ENCODE peak calls at places on chromosomes 1 and 21, in nine cellular contexts. One of them, this sample, is unnamed.

GRCh38 chr1:227796359-227796915 is 19.0 kb upstream of the PRSS38 start:
- DNase-seq in globus pallidus: no peak
- DNase-seq in stimulated activated CD8-positive, alpha-beta memory T cell treated with anti-CD3 and anti-CD28 coated beads, Interleukin-7, amount 100 ng/mL, for 1 hour: no peak
- DNase-seq in CD4-positive, alpha-beta memory T cell: no peak
- DNase-seq in fibroblast of the aortic adventitia: no peak
- DNase-seq in non-pigmented ciliary epithelial cell: no peak
- DNase-seq in fibroblast of lung: no peak
- DNase-seq in progenitor cell of endocrine pancreas: no peak
- DNase-seq in brain pericyte: no peak
- DNase-seq in this sample: no peak

GRCh38 chr21:34690041-34690792 is 21.4 kb downstream of the CLIC6 start:
- DNase-seq in globus pallidus: no peak
- DNase-seq in stimulated activated CD8-positive, alpha-beta memory T cell treated with anti-CD3 and anti-CD28 coated beads, Interleukin-7, amount 100 ng/mL, for 1 hour: no peak
- DNase-seq in CD4-positive, alpha-beta memory T cell: no peak
- DNase-seq in fibroblast of the aortic adventitia: no peak
- DNase-seq in non-pigmented ciliary epithelial cell: no peak
- DNase-seq in fibroblast of lung: no peak
- DNase-seq in progenitor cell of endocrine pancreas: no peak
- DNase-seq in brain pericyte: no peak
- DNase-seq in this sample: no peak

GRCh38 chr1:150322310-150322709 is 977 bp downstream of the PRPF3 start:
- DNase-seq in globus pallidus: no peak
- DNase-seq in stimulated activated CD8-positive, alpha-beta memory T cell treated with anti-CD3 and anti-CD28 coated beads, Interleukin-7, amount 100 ng/mL, for 1 hour: no peak
- DNase-seq in CD4-positive, alpha-beta memory T cell: no peak
- DNase-seq in fibroblast of the aortic adventitia: peak; percentile 25
- DNase-seq in non-pigmented ciliary epithelial cell: no peak
- DNase-seq in fibroblast of lung: peak; percentile 27
- DNase-seq in progenitor cell of endocrine pancreas: no peak
- DNase-seq in brain pericyte: no peak
- DNase-seq in this sample: no peak

GRCh38 chr21:43855955-43856354 is 9.1 kb upstream of the AGPAT3 start:
- DNase-seq in globus pallidus: no peak
- DNase-seq in stimulated activated CD8-positive, alpha-beta memory T cell treated with anti-CD3 and anti-CD28 coated beads, Interleukin-7, amount 100 ng/mL, for 1 hour: no peak
- DNase-seq in CD4-positive, alpha-beta memory T cell: no peak
- DNase-seq in fibroblast of the aortic adventitia: no peak
- DNase-seq in non-pigmented ciliary epithelial cell: no peak
- DNase-seq in fibroblast of lung: no peak
- DNase-seq in progenitor cell of endocrine pancreas: no peak
- DNase-seq in brain pericyte: no peak
- DNase-seq in this sample: no peak

GRCh38 chr21:40383951-40384350 is 463.0 kb downstream of the DSCAM start:
- DNase-seq in globus pallidus: no peak
- DNase-seq in stimulated activated CD8-positive, alpha-beta memory T cell treated with anti-CD3 and anti-CD28 coated beads, Interleukin-7, amount 100 ng/mL, for 1 hour: no peak
- DNase-seq in CD4-positive, alpha-beta memory T cell: no peak
- DNase-seq in fibroblast of the aortic adventitia: no peak
- DNase-seq in non-pigmented ciliary epithelial cell: no peak
- DNase-seq in fibroblast of lung: no peak
- DNase-seq in progenitor cell of endocrine pancreas: no peak
- DNase-seq in brain pericyte: no peak
- DNase-seq in this sample: no peak

GRCh38 chr1:226569879-226570547 is 21.4 kb downstream of the STUM start:
- DNase-seq in globus pallidus: no peak
- DNase-seq in stimulated activated CD8-positive, alpha-beta memory T cell treated with anti-CD3 and anti-CD28 coated beads, Interleukin-7, amount 100 ng/mL, for 1 hour: no peak
- DNase-seq in CD4-positive, alpha-beta memory T cell: no peak
- DNase-seq in fibroblast of the aortic adventitia: no peak
- DNase-seq in non-pigmented ciliary epithelial cell: no peak
- DNase-seq in fibroblast of lung: no peak
- DNase-seq in progenitor cell of endocrine pancreas: peak; percentile 36
- DNase-seq in brain pericyte: no peak
- DNase-seq in this sample: peak; percentile 37

GRCh38 chr1:27135920-27136551 is 18.9 kb downstream of the SLC9A1 start:
- DNase-seq in globus pallidus: no peak
- DNase-seq in stimulated activated CD8-positive, alpha-beta memory T cell treated with anti-CD3 and anti-CD28 coated beads, Interleukin-7, amount 100 ng/mL, for 1 hour: no peak
- DNase-seq in CD4-positive, alpha-beta memory T cell: no peak
- DNase-seq in fibroblast of the aortic adventitia: peak; percentile 41
- DNase-seq in non-pigmented ciliary epithelial cell: no peak
- DNase-seq in fibroblast of lung: no peak
- DNase-seq in progenitor cell of endocrine pancreas: no peak
- DNase-seq in brain pericyte: no peak
- DNase-seq in this sample: no peak

GRCh38 chr1:224431726-224432125 is 2.9 kb downstream of the WDR26 start:
- DNase-seq in globus pallidus: no peak
- DNase-seq in stimulated activated CD8-positive, alpha-beta memory T cell treated with anti-CD3 and anti-CD28 coated beads, Interleukin-7, amount 100 ng/mL, for 1 hour: no peak
- DNase-seq in CD4-positive, alpha-beta memory T cell: no peak
- DNase-seq in fibroblast of the aortic adventitia: no peak
- DNase-seq in non-pigmented ciliary epithelial cell: no peak
- DNase-seq in fibroblast of lung: no peak
- DNase-seq in progenitor cell of endocrine pancreas: no peak
- DNase-seq in brain pericyte: no peak
- DNase-seq in this sample: no peak

GRCh38 chr1:197915797-197916686 is 1.1 kb upstream of the LHX9 start:
- DNase-seq in globus pallidus: no peak
- DNase-seq in stimulated activated CD8-positive, alpha-beta memory T cell treated with anti-CD3 and anti-CD28 coated beads, Interleukin-7, amount 100 ng/mL, for 1 hour: no peak
- DNase-seq in CD4-positive, alpha-beta memory T cell: no peak
- DNase-seq in fibroblast of the aortic adventitia: peak; percentile 34
- DNase-seq in non-pigmented ciliary epithelial cell: no peak
- DNase-seq in fibroblast of lung: peak; percentile 51
- DNase-seq in progenitor cell of endocrine pancreas: peak; percentile 55
- DNase-seq in brain pericyte: no peak
- DNase-seq in this sample: peak; percentile 73

GRCh38 chr1:244137725-244138124 is 86.6 kb downstream of the ZBTB18 start:
- DNase-seq in globus pallidus: peak; percentile 9
- DNase-seq in stimulated activated CD8-positive, alpha-beta memory T cell treated with anti-CD3 and anti-CD28 coated beads, Interleukin-7, amount 100 ng/mL, for 1 hour: no peak
- DNase-seq in CD4-positive, alpha-beta memory T cell: no peak
- DNase-seq in fibroblast of the aortic adventitia: peak; percentile 4
- DNase-seq in non-pigmented ciliary epithelial cell: no peak
- DNase-seq in fibroblast of lung: no peak
- DNase-seq in progenitor cell of endocrine pancreas: no peak
- DNase-seq in brain pericyte: no peak
- DNase-seq in this sample: no peak

GRCh38 chr1:14605945-14606344 is 7.5 kb downstream of the KAZN start:
- DNase-seq in globus pallidus: no peak
- DNase-seq in stimulated activated CD8-positive, alpha-beta memory T cell treated with anti-CD3 and anti-CD28 coated beads, Interleukin-7, amount 100 ng/mL, for 1 hour: no peak
- DNase-seq in CD4-positive, alpha-beta memory T cell: no peak
- DNase-seq in fibroblast of the aortic adventitia: no peak
- DNase-seq in non-pigmented ciliary epithelial cell: no peak
- DNase-seq in fibroblast of lung: no peak
- DNase-seq in progenitor cell of endocrine pancreas: no peak
- DNase-seq in brain pericyte: no peak
- DNase-seq in this sample: no peak

GRCh38 chr1:10432910-10433785 is 2.9 kb downstream of the CENPS start:
- DNase-seq in globus pallidus: no peak
- DNase-seq in stimulated activated CD8-positive, alpha-beta memory T cell treated with anti-CD3 and anti-CD28 coated beads, Interleukin-7, amount 100 ng/mL, for 1 hour: no peak
- DNase-seq in CD4-positive, alpha-beta memory T cell: no peak
- DNase-seq in fibroblast of the aortic adventitia: no peak
- DNase-seq in non-pigmented ciliary epithelial cell: no peak
- DNase-seq in fibroblast of lung: no peak
- DNase-seq in progenitor cell of endocrine pancreas: no peak
- DNase-seq in brain pericyte: no peak
- DNase-seq in this sample: no peak

GRCh38 chr1:59057211-59057694 is 239.6 kb upstream of the FGGY start:
- DNase-seq in globus pallidus: no peak
- DNase-seq in stimulated activated CD8-positive, alpha-beta memory T cell treated with anti-CD3 and anti-CD28 coated beads, Interleukin-7, amount 100 ng/mL, for 1 hour: no peak
- DNase-seq in CD4-positive, alpha-beta memory T cell: no peak
- DNase-seq in fibroblast of the aortic adventitia: peak; percentile 98
- DNase-seq in non-pigmented ciliary epithelial cell: peak; percentile 68
- DNase-seq in fibroblast of lung: peak; percentile 98
- DNase-seq in progenitor cell of endocrine pancreas: no peak
- DNase-seq in brain pericyte: peak; percentile 92
- DNase-seq in this sample: peak; percentile 88

GRCh38 chr1:165254376-165254775 is 102.1 kb downstream of the LMX1A start:
- DNase-seq in globus pallidus: no peak
- DNase-seq in stimulated activated CD8-positive, alpha-beta memory T cell treated with anti-CD3 and anti-CD28 coated beads, Interleukin-7, amount 100 ng/mL, for 1 hour: no peak
- DNase-seq in CD4-positive, alpha-beta memory T cell: no peak
- DNase-seq in fibroblast of the aortic adventitia: no peak
- DNase-seq in non-pigmented ciliary epithelial cell: no peak
- DNase-seq in fibroblast of lung: no peak
- DNase-seq in progenitor cell of endocrine pancreas: no peak
- DNase-seq in brain pericyte: no peak
- DNase-seq in this sample: no peak

GRCh38 chr1:243575070-243575469 is 275.0 kb downstream of the AKT3 start:
- DNase-seq in globus pallidus: no peak
- DNase-seq in stimulated activated CD8-positive, alpha-beta memory T cell treated with anti-CD3 and anti-CD28 coated beads, Interleukin-7, amount 100 ng/mL, for 1 hour: no peak
- DNase-seq in CD4-positive, alpha-beta memory T cell: no peak
- DNase-seq in fibroblast of the aortic adventitia: no peak
- DNase-seq in non-pigmented ciliary epithelial cell: no peak
- DNase-seq in fibroblast of lung: peak; percentile 42
- DNase-seq in progenitor cell of endocrine pancreas: no peak
- DNase-seq in brain pericyte: no peak
- DNase-seq in this sample: peak; percentile 29

GRCh38 chr1:85692730-85693314 is 15.4 kb downstream of the ZNHIT6 start:
- DNase-seq in globus pallidus: no peak
- DNase-seq in stimulated activated CD8-positive, alpha-beta memory T cell treated with anti-CD3 and anti-CD28 coated beads, Interleukin-7, amount 100 ng/mL, for 1 hour: no peak
- DNase-seq in CD4-positive, alpha-beta memory T cell: no peak
- DNase-seq in fibroblast of the aortic adventitia: peak; percentile 87
- DNase-seq in non-pigmented ciliary epithelial cell: peak; percentile 23
- DNase-seq in fibroblast of lung: peak; percentile 84
- DNase-seq in progenitor cell of endocrine pancreas: no peak
- DNase-seq in brain pericyte: no peak
- DNase-seq in this sample: peak; percentile 55

GRCh38 chr1:221164029-221164428 is 284.8 kb downstream of the HLX start:
- DNase-seq in globus pallidus: no peak
- DNase-seq in stimulated activated CD8-positive, alpha-beta memory T cell treated with anti-CD3 and anti-CD28 coated beads, Interleukin-7, amount 100 ng/mL, for 1 hour: no peak
- DNase-seq in CD4-positive, alpha-beta memory T cell: no peak
- DNase-seq in fibroblast of the aortic adventitia: peak; percentile 57
- DNase-seq in non-pigmented ciliary epithelial cell: peak; percentile 8
- DNase-seq in fibroblast of lung: peak; percentile 34
- DNase-seq in progenitor cell of endocrine pancreas: no peak
- DNase-seq in brain pericyte: no peak
- DNase-seq in this sample: peak; percentile 43

GRCh38 chr1:213987422-213987875 is 324 bp upstream of the PROX1 start:
- DNase-seq in globus pallidus: no peak
- DNase-seq in stimulated activated CD8-positive, alpha-beta memory T cell treated with anti-CD3 and anti-CD28 coated beads, Interleukin-7, amount 100 ng/mL, for 1 hour: no peak
- DNase-seq in CD4-positive, alpha-beta memory T cell: no peak
- DNase-seq in fibroblast of the aortic adventitia: no peak
- DNase-seq in non-pigmented ciliary epithelial cell: no peak
- DNase-seq in fibroblast of lung: no peak
- DNase-seq in progenitor cell of endocrine pancreas: no peak
- DNase-seq in brain pericyte: no peak
- DNase-seq in this sample: no peak

GRCh38 chr1:75725256-75725655 is 747 bp downstream of the ACADM start:
- DNase-seq in globus pallidus: peak; percentile 27
- DNase-seq in stimulated activated CD8-positive, alpha-beta memory T cell treated with anti-CD3 and anti-CD28 coated beads, Interleukin-7, amount 100 ng/mL, for 1 hour: no peak
- DNase-seq in CD4-positive, alpha-beta memory T cell: no peak
- DNase-seq in fibroblast of the aortic adventitia: peak; percentile 37
- DNase-seq in non-pigmented ciliary epithelial cell: no peak
- DNase-seq in fibroblast of lung: peak; percentile 34
- DNase-seq in progenitor cell of endocrine pancreas: no peak
- DNase-seq in brain pericyte: no peak
- DNase-seq in this sample: no peak

GRCh38 chr1:16115468-16116363 is 40.2 kb downstream of the EPHA2 start:
- DNase-seq in globus pallidus: no peak
- DNase-seq in stimulated activated CD8-positive, alpha-beta memory T cell treated with anti-CD3 and anti-CD28 coated beads, Interleukin-7, amount 100 ng/mL, for 1 hour: no peak
- DNase-seq in CD4-positive, alpha-beta memory T cell: no peak
- DNase-seq in fibroblast of the aortic adventitia: no peak
- DNase-seq in non-pigmented ciliary epithelial cell: no peak
- DNase-seq in fibroblast of lung: no peak
- DNase-seq in progenitor cell of endocrine pancreas: peak; percentile 19
- DNase-seq in brain pericyte: no peak
- DNase-seq in this sample: no peak

GRCh38 chr1:21338568-21339401 is 48.5 kb upstream of the ECE1 start:
- DNase-seq in globus pallidus: no peak
- DNase-seq in stimulated activated CD8-positive, alpha-beta memory T cell treated with anti-CD3 and anti-CD28 coated beads, Interleukin-7, amount 100 ng/mL, for 1 hour: no peak
- DNase-seq in CD4-positive, alpha-beta memory T cell: no peak
- DNase-seq in fibroblast of the aortic adventitia: peak; percentile 64
- DNase-seq in non-pigmented ciliary epithelial cell: no peak
- DNase-seq in fibroblast of lung: peak; percentile 97
- DNase-seq in progenitor cell of endocrine pancreas: peak; percentile 48
- DNase-seq in brain pericyte: peak; percentile 87
- DNase-seq in this sample: no peak

GRCh38 chr21:43306911-43307676 is 119.8 kb downstream of the SIK1 start:
- DNase-seq in globus pallidus: no peak
- DNase-seq in stimulated activated CD8-positive, alpha-beta memory T cell treated with anti-CD3 and anti-CD28 coated beads, Interleukin-7, amount 100 ng/mL, for 1 hour: no peak
- DNase-seq in CD4-positive, alpha-beta memory T cell: no peak
- DNase-seq in fibroblast of the aortic adventitia: no peak
- DNase-seq in non-pigmented ciliary epithelial cell: no peak
- DNase-seq in fibroblast of lung: no peak
- DNase-seq in progenitor cell of endocrine pancreas: no peak
- DNase-seq in brain pericyte: no peak
- DNase-seq in this sample: peak; percentile 94

GRCh38 chr1:112011231-112011630 is 21.8 kb upstream of the KCND3 start:
- DNase-seq in globus pallidus: no peak
- DNase-seq in stimulated activated CD8-positive, alpha-beta memory T cell treated with anti-CD3 and anti-CD28 coated beads, Interleukin-7, amount 100 ng/mL, for 1 hour: no peak
- DNase-seq in CD4-positive, alpha-beta memory T cell: no peak
- DNase-seq in fibroblast of the aortic adventitia: peak; percentile 67
- DNase-seq in non-pigmented ciliary epithelial cell: peak; percentile 6
- DNase-seq in fibroblast of lung: no peak
- DNase-seq in progenitor cell of endocrine pancreas: no peak
- DNase-seq in brain pericyte: no peak
- DNase-seq in this sample: peak; percentile 40

GRCh38 chr1:24015226-24016210 is 35.4 kb upstream of the SRSF10 start:
- DNase-seq in globus pallidus: no peak
- DNase-seq in stimulated activated CD8-positive, alpha-beta memory T cell treated with anti-CD3 and anti-CD28 coated beads, Interleukin-7, amount 100 ng/mL, for 1 hour: no peak
- DNase-seq in CD4-positive, alpha-beta memory T cell: no peak
- DNase-seq in fibroblast of the aortic adventitia: peak; percentile 93
- DNase-seq in non-pigmented ciliary epithelial cell: no peak
- DNase-seq in fibroblast of lung: peak; percentile 94
- DNase-seq in progenitor cell of endocrine pancreas: no peak
- DNase-seq in brain pericyte: no peak
- DNase-seq in this sample: peak; percentile 54

GRCh38 chr1:172089768-172090510 is 248.6 kb downstream of the DNM3 start:
- DNase-seq in globus pallidus: no peak
- DNase-seq in stimulated activated CD8-positive, alpha-beta memory T cell treated with anti-CD3 and anti-CD28 coated beads, Interleukin-7, amount 100 ng/mL, for 1 hour: peak; percentile 22
- DNase-seq in CD4-positive, alpha-beta memory T cell: peak; percentile 57
- DNase-seq in fibroblast of the aortic adventitia: peak; percentile 63
- DNase-seq in non-pigmented ciliary epithelial cell: no peak
- DNase-seq in fibroblast of lung: peak; percentile 63
- DNase-seq in progenitor cell of endocrine pancreas: peak; percentile 11
- DNase-seq in brain pericyte: no peak
- DNase-seq in this sample: peak; percentile 54

GRCh38 chr1:54158071-54158470 is 5.3 kb upstream of the CDCP2 start:
- DNase-seq in globus pallidus: no peak
- DNase-seq in stimulated activated CD8-positive, alpha-beta memory T cell treated with anti-CD3 and anti-CD28 coated beads, Interleukin-7, amount 100 ng/mL, for 1 hour: no peak
- DNase-seq in CD4-positive, alpha-beta memory T cell: no peak
- DNase-seq in fibroblast of the aortic adventitia: no peak
- DNase-seq in non-pigmented ciliary epithelial cell: no peak
- DNase-seq in fibroblast of lung: no peak
- DNase-seq in progenitor cell of endocrine pancreas: no peak
- DNase-seq in brain pericyte: no peak
- DNase-seq in this sample: peak; percentile 52

This sample was measured in LHCN-M2.